ENCODE peak calls at places on chromosome 11, in nine cellular contexts. One of them, this sample, is unnamed.
A peak's percentile ranks its signal among the peaks of the same experiment; 100 is the strongest.

GRCh38 chr11:13647391-13647790 is 21.1 kb upstream of the FAR1 start:
- DNase-seq in endodermal cell: no peak
- DNase-seq in mesendoderm: no peak
- DNase-seq in neural progenitor cell: no peak
- DNase-seq in colonic mucosa: no peak
- DNase-seq in IMR-90: no peak
- DNase-seq in SK-N-MC: no peak
- DNase-seq in keratinocyte: no peak
- DNase-seq in GM23248: no peak
- DNase-seq in this sample: no peak

GRCh38 chr11:105368711-105369110 is 229.1 kb upstream of the CARD18 start:
- DNase-seq in endodermal cell: no peak
- DNase-seq in mesendoderm: no peak
- DNase-seq in neural progenitor cell: no peak
- DNase-seq in colonic mucosa: no peak
- DNase-seq in IMR-90: no peak
- DNase-seq in SK-N-MC: no peak
- DNase-seq in keratinocyte: no peak
- DNase-seq in GM23248: no peak
- DNase-seq in this sample: no peak

GRCh38 chr11:112300094-112300786 is 39.6 kb upstream of the PLET1 start:
- DNase-seq in endodermal cell: no peak
- DNase-seq in mesendoderm: no peak
- DNase-seq in neural progenitor cell: no peak
- DNase-seq in colonic mucosa: no peak
- DNase-seq in IMR-90: no peak
- DNase-seq in SK-N-MC: no peak
- DNase-seq in keratinocyte: no peak
- DNase-seq in GM23248: no peak
- DNase-seq in this sample: no peak

GRCh38 chr11:7690648-7691047 is 15.6 kb downstream of the OVCH2 start:
- DNase-seq in endodermal cell: no peak
- DNase-seq in mesendoderm: no peak
- DNase-seq in neural progenitor cell: peak; percentile 16
- DNase-seq in colonic mucosa: no peak
- DNase-seq in IMR-90: no peak
- DNase-seq in SK-N-MC: no peak
- DNase-seq in keratinocyte: no peak
- DNase-seq in GM23248: peak; percentile 58
- DNase-seq in this sample: no peak

GRCh38 chr11:72561856-72562255 is 112.4 kb downstream of the PDE2A start:
- DNase-seq in endodermal cell: peak; percentile 28
- DNase-seq in mesendoderm: no peak
- DNase-seq in neural progenitor cell: no peak
- DNase-seq in colonic mucosa: no peak
- DNase-seq in IMR-90: no peak
- DNase-seq in SK-N-MC: no peak
- DNase-seq in keratinocyte: no peak
- DNase-seq in GM23248: no peak
- DNase-seq in this sample: peak; percentile 17

GRCh38 chr11:126799974-126800373 is 200.6 kb downstream of the KIRREL3 start:
- DNase-seq in endodermal cell: no peak
- DNase-seq in mesendoderm: no peak
- DNase-seq in neural progenitor cell: no peak
- DNase-seq in colonic mucosa: no peak
- DNase-seq in IMR-90: peak; percentile 66
- DNase-seq in SK-N-MC: no peak
- DNase-seq in keratinocyte: no peak
- DNase-seq in GM23248: peak; percentile 94
- DNase-seq in this sample: no peak

GRCh38 chr11:59550842-59551650 is 39.7 kb downstream of the OR4D9 start:
- DNase-seq in endodermal cell: peak; percentile 93
- DNase-seq in mesendoderm: peak; percentile 97
- DNase-seq in neural progenitor cell: peak; percentile 90
- DNase-seq in colonic mucosa: peak; percentile 84
- DNase-seq in IMR-90: peak; percentile 92
- DNase-seq in SK-N-MC: peak; percentile 95
- DNase-seq in keratinocyte: no peak
- DNase-seq in GM23248: peak; percentile 89
- DNase-seq in this sample: peak; percentile 81

GRCh38 chr11:60899977-60900376 is 6.4 kb downstream of the PRPF19 start:
- DNase-seq in endodermal cell: no peak
- DNase-seq in mesendoderm: no peak
- DNase-seq in neural progenitor cell: no peak
- DNase-seq in colonic mucosa: no peak
- DNase-seq in IMR-90: no peak
- DNase-seq in SK-N-MC: no peak
- DNase-seq in keratinocyte: no peak
- DNase-seq in GM23248: no peak
- DNase-seq in this sample: no peak

GRCh38 chr11:2537010-2537695 is 92.3 kb downstream of the KCNQ1 start:
- DNase-seq in endodermal cell: peak; percentile 9
- DNase-seq in mesendoderm: no peak
- DNase-seq in neural progenitor cell: no peak
- DNase-seq in colonic mucosa: no peak
- DNase-seq in IMR-90: no peak
- DNase-seq in SK-N-MC: no peak
- DNase-seq in keratinocyte: no peak
- DNase-seq in GM23248: no peak
- DNase-seq in this sample: no peak

GRCh38 chr11:72750086-72750485 is 2.1 kb downstream of the ARAP1 start:
- DNase-seq in endodermal cell: no peak
- DNase-seq in mesendoderm: no peak
- DNase-seq in neural progenitor cell: no peak
- DNase-seq in colonic mucosa: no peak
- DNase-seq in IMR-90: no peak
- DNase-seq in SK-N-MC: no peak
- DNase-seq in keratinocyte: no peak
- DNase-seq in GM23248: no peak
- DNase-seq in this sample: no peak

GRCh38 chr11:121466063-121466794 is 13.5 kb upstream of the SORL1-AS1 start:
- DNase-seq in endodermal cell: peak; percentile 95
- DNase-seq in mesendoderm: peak; percentile 98
- DNase-seq in neural progenitor cell: peak; percentile 56
- DNase-seq in colonic mucosa: peak; percentile 97
- DNase-seq in IMR-90: peak; percentile 95
- DNase-seq in SK-N-MC: no peak
- DNase-seq in keratinocyte: peak; percentile 95
- DNase-seq in GM23248: peak; percentile 99
- DNase-seq in this sample: peak; percentile 92

GRCh38 chr11:45171550-45171949 is 25.1 kb downstream of the PRDM11 start:
- DNase-seq in endodermal cell: no peak
- DNase-seq in mesendoderm: no peak
- DNase-seq in neural progenitor cell: no peak
- DNase-seq in colonic mucosa: no peak
- DNase-seq in IMR-90: no peak
- DNase-seq in SK-N-MC: no peak
- DNase-seq in keratinocyte: no peak
- DNase-seq in GM23248: no peak
- DNase-seq in this sample: no peak

GRCh38 chr11:45170484-45170883 is 24.0 kb downstream of the PRDM11 start:
- DNase-seq in endodermal cell: no peak
- DNase-seq in mesendoderm: no peak
- DNase-seq in neural progenitor cell: no peak
- DNase-seq in colonic mucosa: no peak
- DNase-seq in IMR-90: no peak
- DNase-seq in SK-N-MC: no peak
- DNase-seq in keratinocyte: no peak
- DNase-seq in GM23248: no peak
- DNase-seq in this sample: no peak

GRCh38 chr11:45168366-45169130 is 22.1 kb downstream of the PRDM11 start:
- DNase-seq in endodermal cell: no peak
- DNase-seq in mesendoderm: no peak
- DNase-seq in neural progenitor cell: no peak
- DNase-seq in colonic mucosa: no peak
- DNase-seq in IMR-90: no peak
- DNase-seq in SK-N-MC: no peak
- DNase-seq in keratinocyte: no peak
- DNase-seq in GM23248: no peak
- DNase-seq in this sample: no peak

GRCh38 chr11:45167283-45167682 is 20.8 kb downstream of the PRDM11 start:
- DNase-seq in endodermal cell: no peak
- DNase-seq in mesendoderm: no peak
- DNase-seq in neural progenitor cell: no peak
- DNase-seq in colonic mucosa: no peak
- DNase-seq in IMR-90: no peak
- DNase-seq in SK-N-MC: no peak
- DNase-seq in keratinocyte: no peak
- DNase-seq in GM23248: no peak
- DNase-seq in this sample: no peak

DNA sequence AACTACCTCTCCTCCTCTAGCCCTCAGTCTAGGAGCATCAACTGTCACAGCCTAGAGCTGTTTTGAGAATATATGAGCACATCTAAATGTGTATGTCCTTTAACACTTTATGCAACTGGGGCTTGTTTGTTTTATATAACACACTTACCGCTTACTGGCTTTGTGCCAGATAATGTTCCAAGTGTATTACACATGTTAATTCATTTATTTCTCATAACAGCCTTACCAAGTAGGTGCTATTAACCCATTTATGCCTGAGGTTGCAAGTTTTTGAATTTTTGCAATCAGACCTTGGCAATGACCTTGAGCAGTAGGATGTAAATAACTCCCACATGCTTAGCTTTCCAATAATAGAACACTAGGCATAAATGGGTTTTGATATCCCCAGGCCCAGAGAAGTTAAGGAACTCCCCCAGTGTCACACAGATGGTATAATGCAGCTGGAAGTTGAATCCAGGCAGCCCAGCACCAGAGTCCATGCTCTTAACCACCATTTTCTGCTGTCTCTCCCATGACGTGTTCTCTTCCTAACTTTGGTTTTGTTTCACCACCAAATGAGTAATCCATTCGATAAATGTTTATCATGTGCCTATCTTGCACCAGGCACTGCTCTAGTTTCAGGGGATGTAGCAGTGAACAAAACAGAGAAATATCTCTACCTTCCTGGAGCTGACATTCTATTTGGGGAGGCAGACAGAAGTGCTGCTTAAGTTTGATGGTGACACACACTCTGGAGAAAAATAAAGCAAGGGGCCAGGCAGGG is 23.1 kb downstream of the PRDM11 start:
- DNase-seq in endodermal cell: no peak
- DNase-seq in mesendoderm: no peak
- DNase-seq in neural progenitor cell: no peak
- DNase-seq in colonic mucosa: no peak
- DNase-seq in IMR-90: peak; percentile 48
- DNase-seq in SK-N-MC: no peak
- DNase-seq in keratinocyte: no peak
- DNase-seq in GM23248: no peak
- DNase-seq in this sample: no peak
- H3K9ac ChIP-seq in endodermal cell: no peak overlapping the region
- H3K9ac ChIP-seq in mesendoderm: no peak overlapping the region
- H3K9ac ChIP-seq in neural progenitor cell: no peak overlapping the region
- H3K9ac ChIP-seq in colonic mucosa: no peak overlapping the region
- H3K9ac ChIP-seq in IMR-90: no peak overlapping the region
- H3K9ac ChIP-seq in SK-N-MC: no peak overlapping the region
- H3K9ac ChIP-seq in keratinocyte: no peak overlapping the region
- H3K9ac ChIP-seq in GM23248: no peak overlapping the region
- H3K9ac ChIP-seq in this sample: no peak overlapping the region

GRCh38 chr11:107570015-107570414 is 4.5 kb upstream of the ALKBH8 start:
- DNase-seq in endodermal cell: peak; percentile 52
- DNase-seq in mesendoderm: no peak
- DNase-seq in neural progenitor cell: no peak
- DNase-seq in colonic mucosa: no peak
- DNase-seq in IMR-90: no peak
- DNase-seq in SK-N-MC: no peak
- DNase-seq in keratinocyte: no peak
- DNase-seq in GM23248: no peak
- DNase-seq in this sample: no peak
- H3K9ac ChIP-seq in endodermal cell: no peak overlapping the region
- H3K9ac ChIP-seq in mesendoderm: no peak overlapping the region
- H3K9ac ChIP-seq in neural progenitor cell: no peak overlapping the region
- H3K9ac ChIP-seq in colonic mucosa: no peak overlapping the region
- H3K9ac ChIP-seq in IMR-90: no peak overlapping the region
- H3K9ac ChIP-seq in SK-N-MC: no peak overlapping the region
- H3K9ac ChIP-seq in keratinocyte: no peak overlapping the region
- H3K9ac ChIP-seq in GM23248: no peak overlapping the region
- H3K9ac ChIP-seq in this sample: no peak overlapping the region

DNA sequence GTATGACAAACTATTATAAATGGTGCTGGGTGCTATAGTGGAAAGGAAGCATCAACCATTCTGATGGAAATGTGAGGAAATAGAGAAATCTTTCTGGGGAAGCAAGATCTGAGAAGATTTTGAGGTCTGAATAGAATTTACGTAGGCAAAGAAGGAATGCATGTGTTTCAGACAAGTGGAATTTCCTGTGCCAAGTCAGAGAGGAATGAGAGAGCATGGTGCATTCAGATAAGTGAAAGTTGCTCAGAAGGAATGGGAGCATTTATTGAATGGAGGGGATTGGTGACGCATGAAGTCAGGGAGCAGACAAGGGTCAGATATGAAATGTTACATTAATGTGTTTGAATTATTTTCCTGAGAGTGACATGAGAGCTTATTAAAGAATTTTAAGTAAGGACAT is 725.5 kb downstream of the METTL15 start:
- DNase-seq in endodermal cell: no peak
- DNase-seq in mesendoderm: peak; percentile 56
- DNase-seq in neural progenitor cell: no peak
- DNase-seq in colonic mucosa: no peak
- DNase-seq in IMR-90: peak; percentile 99
- DNase-seq in SK-N-MC: no peak
- DNase-seq in keratinocyte: no peak
- DNase-seq in GM23248: peak; percentile 91
- DNase-seq in this sample: no peak
- H3K9ac ChIP-seq in endodermal cell: no peak overlapping the region
- H3K9ac ChIP-seq in mesendoderm: no peak overlapping the region
- H3K9ac ChIP-seq in neural progenitor cell: no peak overlapping the region
- H3K9ac ChIP-seq in colonic mucosa: no peak overlapping the region
- H3K9ac ChIP-seq in IMR-90: no peak overlapping the region
- H3K9ac ChIP-seq in SK-N-MC: no peak overlapping the region
- H3K9ac ChIP-seq in keratinocyte: no peak overlapping the region
- H3K9ac ChIP-seq in GM23248: peak overlapping the region; percentile 43
- H3K9ac ChIP-seq in this sample: no peak overlapping the region

GRCh38 chr11:47156951-47157350 is 19.7 kb downstream of the ARFGAP2 start:
- DNase-seq in endodermal cell: peak; percentile 40
- DNase-seq in mesendoderm: no peak
- DNase-seq in neural progenitor cell: no peak
- DNase-seq in colonic mucosa: no peak
- DNase-seq in IMR-90: no peak
- DNase-seq in SK-N-MC: no peak
- DNase-seq in keratinocyte: no peak
- DNase-seq in GM23248: no peak
- DNase-seq in this sample: no peak
- H3K9ac ChIP-seq in endodermal cell: no peak overlapping the region
- H3K9ac ChIP-seq in mesendoderm: no peak overlapping the region
- H3K9ac ChIP-seq in neural progenitor cell: no peak overlapping the region
- H3K9ac ChIP-seq in colonic mucosa: no peak overlapping the region
- H3K9ac ChIP-seq in IMR-90: no peak overlapping the region
- H3K9ac ChIP-seq in SK-N-MC: no peak overlapping the region
- H3K9ac ChIP-seq in keratinocyte: no peak overlapping the region
- H3K9ac ChIP-seq in GM23248: no peak overlapping the region
- H3K9ac ChIP-seq in this sample: no peak overlapping the region

DNA sequence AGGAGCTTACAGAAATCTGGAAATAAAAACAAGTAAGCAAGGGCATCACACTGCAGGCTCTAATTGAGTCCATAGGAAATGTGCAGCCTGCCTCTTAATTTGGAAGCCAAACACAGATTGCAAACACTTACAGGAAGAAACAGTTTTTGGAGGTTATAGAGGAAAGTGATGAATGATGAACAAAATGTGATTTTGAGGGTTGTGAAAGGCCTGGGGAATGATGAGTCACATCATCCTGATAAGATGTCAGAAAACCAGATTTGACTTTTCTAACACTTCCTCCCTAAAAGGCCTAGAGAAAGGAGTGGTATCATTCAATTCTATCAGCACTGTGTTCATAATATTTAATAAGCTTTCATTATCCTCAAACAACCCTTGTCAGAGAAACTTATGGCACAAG is 96.6 kb upstream of the POU2AF2 start:
- DNase-seq in endodermal cell: no peak
- DNase-seq in mesendoderm: no peak
- DNase-seq in neural progenitor cell: no peak
- DNase-seq in colonic mucosa: no peak
- DNase-seq in IMR-90: peak; percentile 37
- DNase-seq in SK-N-MC: no peak
- DNase-seq in keratinocyte: no peak
- DNase-seq in GM23248: peak; percentile 33
- DNase-seq in this sample: no peak
- H3K9ac ChIP-seq in endodermal cell: no peak overlapping the region
- H3K9ac ChIP-seq in mesendoderm: no peak overlapping the region
- H3K9ac ChIP-seq in neural progenitor cell: no peak overlapping the region
- H3K9ac ChIP-seq in colonic mucosa: no peak overlapping the region
- H3K9ac ChIP-seq in IMR-90: no peak overlapping the region
- H3K9ac ChIP-seq in SK-N-MC: no peak overlapping the region
- H3K9ac ChIP-seq in keratinocyte: no peak overlapping the region
- H3K9ac ChIP-seq in GM23248: no peak overlapping the region
- H3K9ac ChIP-seq in this sample: no peak overlapping the region

This sample was measured in H9.